ENCODE peak calls at places on chromosome 3, in seven cellular contexts. U is activated naive CD8-positive, alpha-beta T cell treated with anti-CD3 and anti-CD28 coated beads, Interleukin-2, amount 10 ng/mL, durations not matched to agents 7 days and 5 days; C is fibroblast of the aortic adventitia; Q is neural crest cell; D is activated CD4-positive, alpha-beta T cell treated with anti-CD3 and anti-CD28 coated beads, Interleukin-2, amount 10 ng/mL, durations not matched to agents 7 days and 5 days; Z is HCEC 1CT; B is RPMI8226. A is an unnamed sample.

GRCh38 chr3:176514297-176514696 is 683.0 kb downstream of the TBL1XR1 start:
- DNase-seq in C (peak), B (peak), D (peak), U (no peak), Z (peak), Q (no peak), A (peak)

GRCh38 chr3:178078933-178079332 is 457.3 kb upstream of the KCNMB2 start:
- DNase-seq in Z (no peak), C (peak), Q (no peak), B (no peak), U (no peak), D (no peak), A (no peak)

GRCh38 chr3:122496529-122496928 is 18.2 kb downstream of the KPNA1 start:
- DNase-seq in Q (no peak), C (no peak), B (no peak), D (no peak), U (no peak), Z (no peak), A (no peak)

GRCh38 chr3:42853056-42853455 is 22.6 kb downstream of the CYP8B1 start:
- DNase-seq in C (no peak), Z (no peak), U (no peak), D (no peak), Q (no peak), B (no peak), A (no peak)

GRCh38 chr3:61634678-61635077 is 73.3 kb downstream of the PTPRG start:
- DNase-seq in Z (no peak), C (peak), U (no peak), Q (no peak), B (no peak), D (no peak), A (peak)

GRCh38 chr3:177351757-177352158 is 154.5 kb upstream of the TBL1XR1 start:
- DNase-seq in D (no peak), C (no peak), Q (no peak), B (no peak), U (no peak), Z (no peak), A (no peak)

GRCh38 chr3:126971891-126972351 is 11.0 kb upstream of the PLXNA1 start:
- DNase-seq in C (peak), B (no peak), Z (no peak), U (no peak), Q (peak), D (no peak), A (no peak)

GRCh38 chr3:147298511-147298982 is 107.8 kb downstream of the ZIC4 start:
- DNase-seq in C (peak), Q (no peak), B (no peak), Z (peak), D (no peak), U (no peak), A (no peak)

GRCh38 chr3:149388714-149389417 is 11.4 kb upstream of the TM4SF1 start:
- DNase-seq in B (no peak), C (no peak), Z (no peak), U (no peak), Q (no peak), D (no peak), A (no peak)

GRCh38 chr3:188819939-188820338 is 351.8 kb upstream of the TPRG1 start:
- DNase-seq in Q (no peak), D (no peak), C (peak), Z (peak), B (no peak), U (no peak), A (no peak)

GRCh38 chr3:123068227-123069020 is 1.6 kb downstream of the PDIA5 start:
- DNase-seq in C (peak), U (no peak), B (no peak), Z (no peak), D (no peak), Q (no peak), A (peak)

GRCh38 chr3:49346797-49347251 is 7.0 kb upstream of the USP4 start:
- DNase-seq in Q (no peak), U (no peak), D (no peak), C (peak), B (no peak), Z (peak), A (no peak)

GRCh38 chr3:129336093-129336706 is 57.5 kb downstream of the HMCES start:
- DNase-seq in C (no peak), D (no peak), U (no peak), Q (no peak), B (no peak), Z (no peak), A (no peak)

GRCh38 chr3:116111765-116112164 is 333.5 kb downstream of the LSAMP start:
- DNase-seq in U (no peak), B (no peak), Z (no peak), C (no peak), Q (no peak), D (no peak), A (no peak)

GRCh38 chr3:52533623-52534280 is at the start of gene NT5DC2:
- DNase-seq in B (peak), C (peak), U (peak), D (peak), Z (peak), Q (peak), A (peak)

A was measured in HuH-7.5.